ENCODE peak calls at places on chromosomes 6 and 20, in four cellular contexts. I is stimulated activated CD8-positive, alpha-beta memory T cell treated with anti-CD3 and anti-CD28 coated beads, Interleukin-7, amount 100 ng/mL, for 1 hour; Z is caudate nucleus; L is NCI-H187 treated with DMSO at 0.1 percent for 48 hours. R is an unnamed sample.

GRCh38 chr20:32034581-32035397 is 17.3 kb upstream of the HCK start:
- DNase-seq in I (no peak), Z (no peak), L (no peak), R (no peak)

GRCh38 chr6:2450546-2450945 is 205.1 kb upstream of the GMDS start:
- DNase-seq in I (no peak), Z (no peak), L (peak), R (peak)

GRCh38 chr6:137157601-137158000 is 15.8 kb downstream of the IL22RA2 start:
- DNase-seq in I (no peak), Z (no peak), L (no peak), R (no peak)

GRCh38 chr6:28885149-28885738 is 38.5 kb downstream of the TRIM27 start:
- DNase-seq in I (no peak), Z (no peak), L (no peak), R (no peak)

GRCh38 chr20:15900443-15900842 is 672.8 kb downstream of the KIF16B start:
- DNase-seq in I (no peak), Z (no peak), L (no peak), R (no peak)

GRCh38 chr20:46021361-46022359 is 7.4 kb upstream of the SLC12A5 start:
- DNase-seq in I (no peak), Z (peak), L (peak), R (no peak)

GRCh38 chr6:139625998-139626975 is 251.8 kb upstream of the CITED2 start:
- DNase-seq in I (no peak), Z (peak), L (no peak), R (no peak)

GRCh38 chr6:149566372-149567193 is at the start of gene GINM1:
- DNase-seq in I (no peak), Z (peak), L (no peak), R (peak)

GRCh38 chr6:4895971-4896370 is 107.9 kb downstream of the RPP40 start:
- DNase-seq in I (no peak), Z (no peak), L (no peak), R (no peak)

R was measured in NCI-H2107.